ENCODE peak calls at places on chromosomes 13 and 19, in five cellular contexts. I is IMR-90, L is body of pancreas, Q is heart left ventricle, H is Peyer's patch. Z is an unnamed sample.

GRCh38 chr19:16608290-16608704 is 19.7 kb downstream of the MED26 start:
- DNase-seq in I (peak; percentile 91), L (peak; percentile 86), Q (no peak), H (peak; percentile 66), Z (peak; percentile 78)

GRCh38 chr13:99721606-99722384 is 220.5 kb downstream of the TM9SF2 start:
- DNase-seq in I (no peak), L (no peak), Q (no peak), H (no peak), Z (no peak)

GRCh38 chr13:74219571-74219970 is 85.4 kb upstream of the KLF12 start:
- DNase-seq in I (peak; percentile 44), L (no peak), Q (no peak), H (no peak), Z (no peak)

GRCh38 chr19:47414469-47414868 is 4.9 kb downstream of the MEIS3 start:
- DNase-seq in I (no peak), L (no peak), Q (no peak), H (no peak), Z (no peak)

GRCh38 chr13:98267080-98267912 is 90.2 kb upstream of the RNF113B start:
- DNase-seq in I (peak; percentile 79), L (peak; percentile 54), Q (no peak), H (no peak), Z (no peak)

GRCh38 chr13:51934461-51935087 is 72.8 kb downstream of the CCDC70 start:
- DNase-seq in I (no peak), L (no peak), Q (no peak), H (no peak), Z (no peak)

GRCh38 chr13:50529154-50529882 is 314.2 kb downstream of the DLEU7 start:
- DNase-seq in I (peak; percentile 89), L (peak; percentile 74), Q (peak; percentile 87), H (peak; percentile 75), Z (peak; percentile 89)

GRCh38 chr19:10231624-10232228 is 595 bp upstream of the S1PR2 start:
- DNase-seq in I (no peak), L (no peak), Q (no peak), H (no peak), Z (no peak)

GRCh38 chr19:53621885-53622710 is 9.7 kb upstream of the DPRX start:
- DNase-seq in I (no peak), L (no peak), Q (no peak), H (no peak), Z (no peak)

GRCh38 chr13:113113846-113114271 is 8.3 kb downstream of the F7 start:
- DNase-seq in I (no peak), L (no peak), Q (peak; percentile 11), H (peak; percentile 33), Z (peak; percentile 4)

GRCh38 chr19:48959341-48960239 is 4.9 kb downstream of the BAX start:
- DNase-seq in I (no peak), L (no peak), Q (no peak), H (peak; percentile 54), Z (no peak)

GRCh38 chr19:8592231-8593009 is 15.2 kb upstream of the MYO1F start:
- DNase-seq in I (peak; percentile 95), L (peak; percentile 92), Q (peak; percentile 92), H (peak; percentile 97), Z (peak; percentile 82)

GRCh38 chr13:62524498-62524897 is 1108.8 kb upstream of the PCDH20 start:
- DNase-seq in I (no peak), L (no peak), Q (no peak), H (no peak), Z (no peak)

GRCh38 chr19:17074628-17075034 is 621 bp downstream of the HAUS8 start:
- DNase-seq in I (no peak), L (no peak), Q (no peak), H (no peak), Z (no peak)

GRCh38 chr13:92896842-92897241 is 329.8 kb upstream of the GPC6 start:
- DNase-seq in I (peak; percentile 21), L (no peak), Q (no peak), H (no peak), Z (no peak)

GRCh38 chr13:35675651-35676050 is 199.2 kb upstream of the MAB21L1 start:
- DNase-seq in I (no peak), L (no peak), Q (no peak), H (no peak), Z (no peak)

GRCh38 chr13:47017476-47017875 is 120.6 kb upstream of the HTR2A start:
- DNase-seq in I (peak; percentile 28), L (no peak), Q (no peak), H (no peak), Z (no peak)

GRCh38 chr13:33722216-33722900 is 95.6 kb upstream of the RFC3 start:
- DNase-seq in I (peak; percentile 7), L (no peak), Q (no peak), H (no peak), Z (no peak)

GRCh38 chr19:10884273-10884672 is 12.9 kb downstream of the CARM1 start:
- DNase-seq in I (peak; percentile 77), L (peak; percentile 28), Q (no peak), H (no peak), Z (no peak)

GRCh38 chr19:7534531-7534980 is 961 bp upstream of the PNPLA6 start:
- DNase-seq in I (peak; percentile 87), L (peak; percentile 64), Q (peak; percentile 76), H (peak; percentile 78), Z (no peak)

GRCh38 chr13:37134411-37135041 is 29.1 kb upstream of the CSNK1A1L start:
- DNase-seq in I (peak; percentile 90), L (peak; percentile 2), Q (no peak), H (no peak), Z (no peak)

GRCh38 chr19:38676023-38676877 is 28.8 kb downstream of the ACTN4 start:
- DNase-seq in I (peak; percentile 78), L (no peak), Q (peak; percentile 55), H (no peak), Z (no peak)
- H3K4me1 ChIP-seq in I (peaks cover 53% of the 10 kb centered on the region), L (peaks cover 92% of the 10 kb centered on the region), Q (peaks cover 41% of the 10 kb centered on the region), H (peaks cover 7% of the 10 kb centered on the region), Z (peaks cover 85% of the 10 kb centered on the region)

GRCh38 chr13:69101841-69102240 is 1005.8 kb upstream of the ATXN8OS start:
- DNase-seq in I (no peak), L (no peak), Q (no peak), H (no peak), Z (no peak)
- TF ChIP-seq POLR2A in I (no peak), L (no peak), Q (no peak), H (no peak), Z (no peak)

GRCh38 chr19:12111176-12111575 is 29.0 kb downstream of the ZNF20 start:
- DNase-seq in I (no peak), L (no peak), Q (no peak), H (no peak), Z (no peak)
- H3K9me3 ChIP-seq in I (peaks cover 39% of the 10 kb centered on the region), L (no peaks in the 10 kb centered on the region), Q (no peaks in the 10 kb centered on the region), H (no peaks in the 10 kb centered on the region), Z (no peaks in the 10 kb centered on the region)

GRCh38 chr19:41302624-41303351 is 7.2 kb upstream of the CCDC97 start:
- DNase-seq in I (no peak), L (no peak), Q (no peak), H (peak; percentile 91), Z (no peak)

GRCh38 chr19:41305923-41306322 is 4.0 kb upstream of the CCDC97 start:
- DNase-seq in I (no peak), L (no peak), Q (no peak), H (no peak), Z (no peak)

GRCh38 chr19:41303941-41304340 is 6.0 kb upstream of the CCDC97 start:
- DNase-seq in I (no peak), L (no peak), Q (no peak), H (no peak), Z (no peak)

GRCh38 chr19:41306394-41306793 is 3.6 kb upstream of the CCDC97 start:
- DNase-seq in I (no peak), L (no peak), Q (no peak), H (no peak), Z (no peak)

DNA sequence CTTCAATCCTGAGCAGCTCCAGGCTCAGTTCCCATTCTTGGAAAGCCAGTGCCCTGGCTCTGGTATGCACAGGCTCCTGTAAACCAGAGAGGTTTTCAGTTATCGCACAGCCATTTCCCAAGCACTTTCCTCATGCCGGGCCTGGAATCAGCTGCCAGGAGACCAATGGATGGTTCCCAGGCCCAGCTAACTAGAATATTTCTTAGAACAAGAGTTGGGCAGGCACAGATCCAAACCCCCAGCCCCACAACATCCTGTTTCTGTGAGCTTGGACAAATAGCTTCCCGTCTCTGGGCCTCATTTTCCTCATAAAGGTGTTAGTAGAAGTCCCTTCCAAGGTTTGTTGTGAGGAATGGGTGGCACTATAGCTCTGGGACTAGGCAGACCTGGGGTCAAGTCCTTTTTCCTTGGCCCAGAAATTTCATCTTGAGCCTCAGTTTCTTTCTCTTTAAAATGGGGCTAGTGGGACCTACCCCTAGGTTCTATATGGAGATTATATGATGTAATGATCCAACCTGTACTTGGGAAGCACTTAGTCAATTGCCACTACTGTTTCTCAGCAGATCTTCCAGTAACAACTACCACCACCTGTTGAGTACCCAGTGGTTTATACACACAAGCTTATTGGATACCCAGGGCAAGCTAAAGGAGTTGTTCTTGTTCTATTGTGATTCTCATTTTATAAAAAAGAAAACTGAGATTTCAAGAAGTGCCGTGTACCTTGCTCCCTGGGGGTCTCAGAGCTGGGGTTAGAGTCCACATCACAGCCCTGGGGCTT is 5.1 kb upstream of the CCDC97 start:
- DNase-seq in I (no peak), L (no peak), Q (no peak), H (no peak), Z (no peak)
- H3K4me1 ChIP-seq in I (peaks cover 8% of the 10 kb centered on the region), L (peaks cover 17% of the 10 kb centered on the region), Q (peaks cover 3% of the 10 kb centered on the region), H (peaks cover 24% of the 10 kb centered on the region), Z (peaks cover 26% of the 10 kb centered on the region)

DNA sequence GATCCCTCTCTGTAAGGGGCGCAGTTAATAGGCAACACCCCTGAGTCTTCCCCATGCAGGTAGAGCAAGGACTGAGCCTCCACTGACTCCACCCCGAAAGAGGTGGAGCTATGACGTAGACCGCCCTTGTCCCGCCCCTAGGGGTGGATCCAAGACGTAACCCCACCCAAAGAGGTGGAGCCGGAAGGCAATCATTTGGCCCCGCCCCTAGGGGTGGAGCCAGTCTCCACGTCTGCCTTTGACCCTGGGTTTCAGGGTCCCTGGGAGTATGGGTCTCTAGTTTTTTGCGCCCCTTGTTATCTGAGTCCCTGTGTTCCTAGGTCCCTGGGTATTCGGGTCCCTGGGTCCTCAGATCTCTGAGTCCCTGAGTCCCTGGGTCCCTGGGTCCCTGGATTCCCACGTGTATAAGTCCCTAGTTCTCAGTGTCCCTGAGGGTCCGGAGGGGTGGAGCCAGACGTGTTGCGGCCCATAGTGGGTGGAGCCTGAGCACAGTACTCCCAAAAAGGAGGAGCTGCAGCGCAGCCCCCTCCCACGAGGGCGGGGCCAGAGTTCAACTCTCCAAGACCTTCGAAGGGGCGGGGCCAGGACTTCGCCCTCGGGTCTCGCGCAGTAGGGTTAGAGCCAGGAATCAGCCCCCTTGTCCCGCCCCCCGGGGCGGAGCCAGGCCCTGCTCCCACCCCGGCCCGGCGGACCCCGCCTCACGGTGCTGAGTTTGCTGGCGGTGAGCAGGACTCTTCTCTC is 5.3 kb downstream of the DENND1C start:
- DNase-seq in I (peak; percentile 10), L (peak; percentile 95), Q (no peak), H (peak; percentile 95), Z (no peak)
- TF ChIP-seq POLR2A in I (no peak), L (no peak), Q (no peak), H (no peak), Z (no peak)

GRCh38 chr13:43348397-43348796 is 325.0 kb downstream of the DNAJC15 start:
- DNase-seq in I (peak; percentile 62), L (no peak), Q (no peak), H (no peak), Z (no peak)

DNA sequence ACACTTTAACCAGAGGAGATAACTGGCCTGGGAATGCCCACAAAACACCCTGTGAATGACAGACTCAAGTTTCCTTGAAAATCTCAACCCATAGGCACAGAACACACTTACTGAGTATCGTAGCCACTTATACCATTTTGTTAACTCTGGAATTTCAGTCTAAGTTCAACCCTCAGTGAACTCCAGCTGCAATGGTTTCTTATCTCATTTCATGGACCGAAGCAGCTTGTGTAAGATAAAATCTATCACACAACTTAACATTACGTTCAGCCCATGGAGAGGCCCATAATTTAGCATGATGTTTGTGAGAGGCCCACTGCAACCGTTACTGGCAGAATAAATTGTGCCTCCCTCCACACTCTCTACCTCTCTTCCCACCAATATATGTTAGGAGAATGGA is 323.0 kb downstream of the DNAJC15 start:
- DNase-seq in I (no peak), L (no peak), Q (no peak), H (no peak), Z (no peak)
- H3K9me3 ChIP-seq in I (no peaks in the 10 kb centered on the region), L (no peaks in the 10 kb centered on the region), Q (no peaks in the 10 kb centered on the region), H (no peaks in the 10 kb centered on the region), Z (no peaks in the 10 kb centered on the region)